ENCODE peak calls at places on chromosomes 6 and 20, in four cellular contexts. Q, W, D and B are unnamed samples. For H3K9me3, the result is how much of the 10 kb centered on the place peaks cover.

GRCh38 chr6:41736800-41737555 is 1.6 kb upstream of the TFEB start:
- DNase-seq in Q (no peak), D (no peak), W (no peak), B (no peak)

GRCh38 chr20:49591217-49591865 is 23.4 kb upstream of the PTGIS start:
- DNase-seq in W (no peak), D (peak), Q (peak), B (no peak)

GRCh38 chr6:139983555-139984276 is 609.3 kb upstream of the CITED2 start:
- DNase-seq in D (no peak), W (no peak), Q (peak), B (no peak)

GRCh38 chr6:157037165-157037564 is 260.0 kb downstream of the ARID1B start:
- DNase-seq in D (no peak), W (no peak), Q (peak), B (no peak)

GRCh38 chr6:156924241-156924640 is 147.1 kb downstream of the ARID1B start:
- DNase-seq in D (no peak), Q (no peak), W (no peak), B (no peak)

GRCh38 chr20:8170921-8171320 is 38.9 kb downstream of the PLCB1 start:
- DNase-seq in D (no peak), W (no peak), Q (no peak), B (no peak)

GRCh38 chr20:59217794-59218193 is 54.2 kb downstream of the ZNF831 start:
- DNase-seq in Q (peak), W (no peak), D (no peak), B (no peak)

GRCh38 chr6:53741417-53741816 is 53.4 kb upstream of the LRRC1 start:
- DNase-seq in W (no peak), Q (no peak), D (no peak), B (no peak)

GRCh38 chr20:35311409-35311808 is 19.2 kb upstream of the FAM83C start:
- DNase-seq in W (no peak), D (no peak), Q (peak), B (no peak)

GRCh38 chr6:63764318-63764916 is 128.8 kb downstream of the PHF3 start:
- DNase-seq in D (peak), W (no peak), Q (peak), B (no peak)

GRCh38 chr20:32674362-32674789 is 635 bp upstream of the C20orf203 start:
- DNase-seq in W (no peak), Q (peak), D (peak), B (peak)

GRCh38 chr6:101011165-101011564 is 130.0 kb upstream of the ASCC3 start:
- DNase-seq in D (no peak), Q (no peak), W (no peak), B (no peak)

GRCh38 chr6:84777888-84778287 is 13.5 kb upstream of the TBX18 start:
- DNase-seq in Q (peak), W (no peak), D (no peak), B (no peak)

GRCh38 chr20:4227085-4227821 is 211.9 kb upstream of the RNF24 start:
- DNase-seq in W (no peak), D (no peak), Q (peak), B (no peak)

GRCh38 chr6:140857734-140858380 is 1274.9 kb upstream of the GJE1 start:
- DNase-seq in Q (peak), W (no peak), D (no peak), B (no peak)

GRCh38 chr6:10409160-10409765 is 5.6 kb downstream of the TFAP2A start:
- DNase-seq in D (no peak), W (no peak), Q (no peak), B (no peak)

GRCh38 chr6:163897030-163897429 is 482.5 kb downstream of the QKI start:
- DNase-seq in D (no peak), Q (peak), W (peak), B (no peak)

GRCh38 chr6:88074791-88075190 is 27.1 kb downstream of the SPACA1 start:
- DNase-seq in Q (no peak), D (no peak), W (no peak), B (no peak)

GRCh38 chr20:39036011-39036410 is 73.9 kb downstream of the DHX35 start:
- DNase-seq in Q (peak), D (no peak), W (no peak), B (no peak)

GRCh38 chr6:85670573-85670972 is 27.9 kb upstream of the SYNCRIP start:
- DNase-seq in W (no peak), Q (peak), D (no peak), B (no peak)

GRCh38 chr6:125979101-125979500 is 7.2 kb upstream of the TRMT11 start:
- DNase-seq in Q (no peak), D (no peak), W (no peak), B (no peak)

GRCh38 chr20:9051508-9051907 is 17.4 kb upstream of the PLCB4 start:
- DNase-seq in D (no peak), Q (peak), W (no peak), B (no peak)

GRCh38 chr6:132257561-132257960 is 143.7 kb downstream of the MOXD1 start:
- DNase-seq in W (no peak), Q (peak), D (no peak), B (no peak)

GRCh38 chr6:13445005-13445743 is 42.2 kb downstream of the GFOD1 start:
- DNase-seq in W (peak), D (peak), Q (no peak), B (peak)

GRCh38 chr20:15986690-15987089 is 586.6 kb downstream of the KIF16B start:
- DNase-seq in D (no peak), W (no peak), Q (no peak), B (no peak)

GRCh38 chr6:128929869-128930268 is 46.9 kb downstream of the LAMA2 start:
- DNase-seq in W (no peak), Q (no peak), D (no peak), B (no peak)

GRCh38 chr20:47181056-47181862 is 175.2 kb downstream of the ZMYND8 start:
- DNase-seq in W (no peak), D (no peak), Q (peak), B (no peak)

GRCh38 chr6:36757206-36757605 is 59.6 kb downstream of the RAB44 start:
- DNase-seq in D (no peak), W (no peak), Q (no peak), B (no peak)

GRCh38 chr6:103826209-103826608 is 1033.5 kb downstream of the HACE1 start:
- DNase-seq in Q (no peak), W (no peak), D (no peak), B (no peak)

GRCh38 chr6:77561768-77562314 is 91.0 kb upstream of the MEI4 start:
- DNase-seq in D (no peak), Q (no peak), W (no peak), B (no peak)

GRCh38 chr20:38131588-38132121 is 33.4 kb downstream of the TGM2 start:
- DNase-seq in D (no peak), Q (no peak), W (no peak), B (no peak)

GRCh38 chr6:164507197-164507957 is 802.0 kb downstream of the C6orf118 start:
- DNase-seq in Q (no peak), D (no peak), W (no peak), B (no peak)

GRCh38 chr6:118712955-118713354 is 61.6 kb upstream of the CEP85L start:
- DNase-seq in D (no peak), W (no peak), Q (peak), B (no peak)

GRCh38 chr6:28542440-28543293 is 17.0 kb downstream of the GPX5 start:
- DNase-seq in D (peak), W (no peak), Q (peak), B (peak)

GRCh38 chr6:36717231-36717825 is 19.7 kb downstream of the RAB44 start:
- DNase-seq in W (no peak), D (peak), Q (no peak), B (no peak)

GRCh38 chr6:21678990-21679389 is 85.4 kb downstream of the SOX4 start:
- DNase-seq in Q (peak), D (no peak), W (no peak), B (no peak)

GRCh38 chr20:29452186-29452585 is 1805.3 kb upstream of the DEFB115 start:
- DNase-seq in Q (no peak), W (no peak), D (no peak), B (no peak)

GRCh38 chr20:29443819-29444218 is 1813.6 kb upstream of the DEFB115 start:
- DNase-seq in W (no peak), Q (no peak), D (no peak), B (no peak)

GRCh38 chr20:29448806-29449470 is 1808.5 kb upstream of the DEFB115 start:
- DNase-seq in Q (no peak), D (no peak), W (no peak), B (no peak)
- H3K9me3 ChIP-seq in Q (under half), D (under half), W (under half), B (under half)

GRCh38 chr6:168279403-168279935 is 40.1 kb downstream of the DACT2 start:
- DNase-seq in D (no peak), Q (no peak), W (no peak), B (no peak)

GRCh38 chr6:168278904-168279303 is 40.7 kb downstream of the DACT2 start:
- DNase-seq in W (no peak), Q (no peak), D (no peak), B (no peak)

GRCh38 chr6:168276576-168277273 is 42.9 kb downstream of the DACT2 start:
- DNase-seq in W (no peak), Q (no peak), D (no peak), B (no peak)

GRCh38 chr6:168275168-168275567 is 44.4 kb downstream of the DACT2 start:
- DNase-seq in W (no peak), Q (no peak), D (no peak), B (no peak)

GRCh38 chr6:168277274-168277669 is 42.3 kb downstream of the DACT2 start:
- DNase-seq in W (no peak), Q (no peak), D (no peak), B (no peak)
- H3K9me3 ChIP-seq in W (under half), Q (under half), D (under half), B (under half)

GRCh38 chr20:711526-711925 is 35.9 kb upstream of the SCRT2 start:
- DNase-seq in W (no peak), D (no peak), Q (no peak), B (no peak)
- H3K9me3 ChIP-seq in W (under half), D (under half), Q (under half), B (under half)

GRCh38 chr6:753486-753885 is 60.5 kb upstream of the EXOC2 start:
- DNase-seq in D (no peak), Q (peak), W (no peak), B (no peak)
- H3K9me3 ChIP-seq in D (under half), Q (under half), W (under half), B (under half)

DNA sequence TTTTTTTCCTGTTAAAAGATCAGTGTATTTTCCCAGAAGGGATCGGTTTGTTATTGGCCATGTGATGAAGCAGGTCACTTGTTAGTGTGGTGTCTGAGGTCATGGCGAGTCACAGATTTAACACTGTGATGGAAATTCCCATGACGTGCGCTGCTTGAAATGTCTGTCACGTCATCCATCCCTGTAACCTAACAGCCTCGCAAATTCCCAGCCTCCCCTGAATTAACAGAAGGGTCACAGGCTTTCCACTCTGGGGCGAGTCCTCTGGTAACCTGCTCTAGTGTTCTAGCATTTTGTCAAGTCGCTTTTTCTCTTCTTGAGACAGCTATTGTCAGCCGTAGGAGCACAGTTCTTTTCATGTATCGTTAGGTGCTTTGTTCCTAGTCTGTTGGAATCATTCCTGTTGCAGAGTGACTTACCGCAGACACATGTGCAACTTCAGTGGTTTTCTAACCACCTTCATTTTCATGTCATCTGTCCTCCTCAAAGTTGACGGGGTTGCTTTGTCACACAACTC is 137.2 kb downstream of the MAP3K4 start:
- DNase-seq in D (no peak), Q (peak), W (no peak), B (no peak)
- H3K9me3 ChIP-seq in D (under half), Q (under half), W (under half), B (under half)

DNA sequence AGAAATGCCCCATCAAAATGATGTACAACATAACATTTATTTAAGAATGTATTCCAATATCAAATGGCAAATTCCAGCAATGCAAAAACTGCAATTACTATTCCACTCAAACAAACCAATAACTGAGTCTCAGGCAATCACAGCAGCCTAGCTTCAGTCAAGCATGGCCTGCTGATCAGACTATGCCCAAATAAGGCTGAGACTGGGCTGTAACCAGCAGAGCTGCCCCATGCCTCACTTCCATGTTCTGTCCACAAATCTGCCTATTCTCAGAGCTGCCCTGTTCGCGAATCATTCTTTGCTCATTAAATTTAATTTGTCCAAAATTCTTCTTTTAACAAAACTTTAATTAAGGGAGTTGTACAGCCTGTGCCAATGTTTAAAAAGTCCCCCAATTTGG is 155.4 kb downstream of the FNDC1 start:
- DNase-seq in Q (no peak), D (no peak), W (no peak), B (no peak)
- H3K9me3 ChIP-seq in Q (under half), D (under half), W (under half), B (under half)

DNA sequence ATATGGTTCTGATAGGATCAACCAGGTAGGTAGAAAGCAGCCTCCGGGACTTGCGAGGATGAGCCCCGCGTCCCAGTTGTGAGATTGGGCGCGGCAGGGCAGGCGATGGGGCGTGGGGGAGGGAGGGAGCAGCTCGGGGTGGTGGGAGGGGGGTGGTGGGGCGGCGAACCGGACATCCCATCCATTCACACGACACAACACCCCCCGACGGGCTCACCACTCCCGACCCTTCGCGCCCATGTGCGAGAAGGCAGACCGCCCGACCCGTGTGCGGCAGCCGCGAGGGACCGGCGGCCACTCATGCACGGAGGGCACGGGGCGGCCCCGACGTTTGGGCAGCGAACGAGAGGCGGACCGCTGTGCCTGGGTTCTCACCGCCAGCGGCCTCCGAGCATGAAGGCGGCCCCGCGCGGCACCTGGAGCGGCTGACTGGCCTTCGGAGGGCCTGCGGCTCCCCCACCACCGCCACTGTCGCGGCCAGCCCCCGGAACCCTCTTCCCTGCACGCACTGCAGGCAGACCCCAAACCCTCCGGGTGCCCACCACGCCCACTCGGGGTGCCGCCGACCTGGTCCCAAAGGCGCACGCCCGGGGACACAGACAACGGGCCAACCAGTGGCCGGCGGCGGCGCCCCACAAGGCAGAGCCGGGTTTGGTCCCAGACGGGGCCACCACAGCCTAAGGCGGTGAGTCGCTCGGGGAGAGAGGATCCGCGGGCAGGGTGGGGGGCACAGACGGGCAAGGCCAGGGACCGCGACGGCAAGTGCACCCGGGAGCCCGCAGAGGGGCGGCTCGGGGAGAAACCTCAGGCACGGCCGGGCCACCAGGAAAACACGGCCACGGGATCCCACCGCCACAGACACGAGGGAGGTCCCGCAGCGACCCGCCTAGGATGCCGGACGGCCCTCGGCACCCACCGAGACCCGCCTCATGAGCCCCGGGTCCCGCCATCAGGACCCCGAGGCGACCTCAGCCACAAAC is 769.2 kb upstream of the DEFB115 start:
- DNase-seq in D (no peak), Q (no peak), W (no peak), B (no peak)
- H3K9me3 ChIP-seq in D (under half), Q (under half), W (under half), B (half or more)